ENCODE peak calls at places on chromosomes 5 and 9, in four cellular contexts. One of them, this sample, is unnamed.

GRCh38 chr9:133713960-133714495 is 24.1 kb downstream of the SARDH start:
- DNase-seq in GM12878: no peak
- DNase-seq in HepG2: no peak
- DNase-seq in H1: no peak
- DNase-seq in this sample: no peak

GRCh38 chr9:94804917-94805544 is 78.5 kb downstream of the AOPEP start:
- DNase-seq in H1: no peak
- DNase-seq in GM12878: no peak
- DNase-seq in HepG2: no peak
- DNase-seq in this sample: no peak

GRCh38 chr5:10660720-10661387 is 97.0 kb downstream of the ANKRD33B start:
- DNase-seq in H1: no peak
- DNase-seq in HepG2: no peak
- DNase-seq in GM12878: no peak
- DNase-seq in this sample: no peak

GRCh38 chr5:151295138-151295537 is 8.4 kb downstream of the SLC36A3 start:
- DNase-seq in GM12878: no peak
- DNase-seq in H1: no peak
- DNase-seq in HepG2: no peak
- DNase-seq in this sample: no peak

GRCh38 chr9:132039284-132039683 is 40.4 kb downstream of the MED27 start:
- DNase-seq in GM12878: no peak
- DNase-seq in H1: no peak
- DNase-seq in HepG2: no peak
- DNase-seq in this sample: no peak

GRCh38 chr5:73617510-73618279 is 8.3 kb upstream of the ARHGEF28 start:
- DNase-seq in HepG2: no peak
- DNase-seq in GM12878: no peak
- DNase-seq in H1: no peak
- DNase-seq in this sample: no peak

GRCh38 chr9:137021979-137022619 is 5.9 kb downstream of the ABCA2 start:
- DNase-seq in H1: peak; percentile 95
- DNase-seq in HepG2: peak; percentile 88
- DNase-seq in GM12878: no peak
- DNase-seq in this sample: peak; percentile 94

GRCh38 chr9:135090547-135090946 is 3.1 kb downstream of the OLFM1 start:
- DNase-seq in H1: no peak
- DNase-seq in HepG2: no peak
- DNase-seq in GM12878: no peak
- DNase-seq in this sample: no peak

GRCh38 chr5:160960592-160960991 is 108.6 kb upstream of the ATP10B start:
- DNase-seq in HepG2: no peak
- DNase-seq in H1: no peak
- DNase-seq in GM12878: no peak
- DNase-seq in this sample: no peak

GRCh38 chr5:177086918-177087706 is 397 bp downstream of the FGFR4 start:
- DNase-seq in H1: peak; percentile 90
- DNase-seq in HepG2: peak; percentile 96
- DNase-seq in GM12878: peak; percentile 19
- DNase-seq in this sample: peak; percentile 92

GRCh38 chr5:172881691-172882370 is 47.8 kb downstream of the ERGIC1 start:
- DNase-seq in GM12878: peak; percentile 72
- DNase-seq in HepG2: no peak
- DNase-seq in H1: no peak
- DNase-seq in this sample: no peak

GRCh38 chr5:54313311-54314270 is 3.2 kb upstream of the ARL15 start:
- DNase-seq in GM12878: no peak
- DNase-seq in HepG2: no peak
- DNase-seq in H1: no peak
- DNase-seq in this sample: no peak

GRCh38 chr9:21591221-21592062 is 109.3 kb upstream of the IFNE start:
- DNase-seq in GM12878: no peak
- DNase-seq in H1: no peak
- DNase-seq in HepG2: peak; percentile 14
- DNase-seq in this sample: peak; percentile 33

GRCh38 chr9:16610538-16610937 is 259.9 kb downstream of the BNC2 start:
- DNase-seq in HepG2: no peak
- DNase-seq in GM12878: no peak
- DNase-seq in H1: no peak
- DNase-seq in this sample: no peak

GRCh38 chr5:153122416-153122815 is 368.1 kb upstream of the GRIA1 start:
- DNase-seq in H1: no peak
- DNase-seq in GM12878: no peak
- DNase-seq in HepG2: no peak
- DNase-seq in this sample: no peak

GRCh38 chr5:131305906-131306305 is 42.1 kb downstream of the CDC42SE2 start:
- DNase-seq in HepG2: no peak
- DNase-seq in H1: no peak
- DNase-seq in GM12878: no peak
- DNase-seq in this sample: no peak

GRCh38 chr5:57650360-57651069 is 167.9 kb upstream of the ACTBL2 start:
- DNase-seq in H1: peak; percentile 49
- DNase-seq in HepG2: peak; percentile 93
- DNase-seq in GM12878: peak; percentile 16
- DNase-seq in this sample: peak; percentile 40

GRCh38 chr5:178460174-178460573 is 130.0 kb downstream of the COL23A1 start:
- DNase-seq in HepG2: no peak
- DNase-seq in GM12878: no peak
- DNase-seq in H1: no peak
- DNase-seq in this sample: no peak
- TF ChIP-seq SP1 in HepG2: no peak
- TF ChIP-seq SP1 in GM12878: no peak
- TF ChIP-seq SP1 in H1: no peak
- TF ChIP-seq SP1 in this sample: no peak

GRCh38 chr5:154652746-154653417 is 102.3 kb upstream of the LARP1 start:
- DNase-seq in H1: no peak
- DNase-seq in HepG2: no peak
- DNase-seq in GM12878: no peak
- DNase-seq in this sample: no peak
- TF ChIP-seq SUZ12 in H1: no peak
- TF ChIP-seq SUZ12 in HepG2: no peak
- TF ChIP-seq SUZ12 in GM12878: no peak
- TF ChIP-seq SUZ12 in this sample: no peak

GRCh38 chr9:35606138-35606504 is 1.1 kb downstream of the TESK1 start:
- DNase-seq in HepG2: no peak
- DNase-seq in GM12878: no peak
- DNase-seq in H1: no peak
- DNase-seq in this sample: no peak

GRCh38 chr9:35603986-35604577 is 980 bp upstream of the TESK1 start:
- DNase-seq in H1: peak; percentile 98
- DNase-seq in HepG2: peak; percentile 98
- DNase-seq in GM12878: peak; percentile 98
- DNase-seq in this sample: peak; percentile 98

GRCh38 chr9:35604578-35605335 is at the start of gene TESK1:
- DNase-seq in GM12878: no peak
- DNase-seq in HepG2: peak; percentile 64
- DNase-seq in H1: peak; percentile 92
- DNase-seq in this sample: peak; percentile 82

GRCh38 chr9:35606726-35607125 is 1.7 kb downstream of the TESK1 start:
- DNase-seq in HepG2: no peak
- DNase-seq in H1: no peak
- DNase-seq in GM12878: no peak
- DNase-seq in this sample: no peak

GRCh38 chr9:35605336-35606137 is 475 bp downstream of the TESK1 start:
- DNase-seq in GM12878: no peak
- DNase-seq in HepG2: no peak
- DNase-seq in H1: peak; percentile 68
- DNase-seq in this sample: peak; percentile 61
- TF ChIP-seq SP1 in GM12878: no peak
- TF ChIP-seq SP1 in HepG2: no peak
- TF ChIP-seq SP1 in H1: no peak
- TF ChIP-seq SP1 in this sample: no peak

GRCh38 chr5:178278358-178279023 is 45.9 kb upstream of the PHYKPL start:
- DNase-seq in H1: no peak
- DNase-seq in GM12878: no peak
- DNase-seq in HepG2: no peak
- DNase-seq in this sample: no peak
- TF ChIP-seq SUZ12 in H1: no peak
- TF ChIP-seq SUZ12 in GM12878: no peak
- TF ChIP-seq SUZ12 in HepG2: no peak
- TF ChIP-seq SUZ12 in this sample: no peak